ENCODE peak calls at places on chromosomes 13 and 19, in four cellular contexts. H, Y, M and W are unnamed samples.

GRCh38 chr13:95624020-95624419 is 20.5 kb downstream of the DZIP1 start:
- DNase-seq in H (peak), Y (peak), M (no peak), W (peak)

GRCh38 chr13:43132911-43133310 is 109.5 kb downstream of the DNAJC15 start:
- DNase-seq in H (no peak), Y (no peak), M (no peak), W (no peak)

GRCh38 chr19:16384688-16385087 is 60.1 kb downstream of the KLF2 start:
- DNase-seq in H (no peak), Y (no peak), M (no peak), W (no peak)

GRCh38 chr19:49592486-49593232 is 1.7 kb downstream of the PRR12 start:
- DNase-seq in H (peak), Y (no peak), M (no peak), W (peak)

GRCh38 chr13:96984061-96984508 is 10.2 kb downstream of the OXGR1 start:
- DNase-seq in H (peak), Y (no peak), M (no peak), W (no peak)

GRCh38 chr19:47274891-47275865 is 493 bp downstream of the INAFM1 start:
- DNase-seq in H (peak), Y (no peak), M (no peak), W (no peak)

GRCh38 chr13:25468330-25469178 is 96.8 kb downstream of the ATP8A2 start:
- DNase-seq in H (no peak), Y (peak), M (no peak), W (no peak)

GRCh38 chr13:112236539-112237197 is 139.5 kb upstream of the SPACA7 start:
- DNase-seq in H (no peak), Y (no peak), M (no peak), W (no peak)

GRCh38 chr19:47445937-47446402 is 25.7 kb downstream of the SLC8A2 start:
- DNase-seq in H (peak), Y (peak), M (peak), W (no peak)

GRCh38 chr13:64505511-64505910 is 2724.6 kb downstream of the PCDH9 start:
- DNase-seq in H (peak), Y (no peak), M (no peak), W (peak)

GRCh38 chr19:43784251-43784980 is 3.6 kb upstream of the KCNN4 start:
- DNase-seq in H (peak), Y (no peak), M (peak), W (peak)